ENCODE peak calls at places on chromosome 13, in ten cellular contexts. T, P, C, I, F, A, N, E, V and K are unnamed samples.

GRCh38 chr13:77323858-77324257 is 3.0 kb downstream of the MYCBP2 start:
- DNase-seq in P (no peak), E (no peak), F (no peak), C (no peak), A (no peak), V (no peak), N (no peak), T (no peak), I (no peak), K (no peak)

GRCh38 chr13:106187501-106187900 is 348.0 kb downstream of the EFNB2 start:
- DNase-seq in P (no peak), I (no peak), C (no peak), T (no peak), V (no peak), A (no peak), F (no peak), E (no peak), N (no peak), K (no peak)

GRCh38 chr13:86881390-86881789 is 789.8 kb upstream of the SLITRK5 start:
- DNase-seq in T (no peak), E (no peak), I (no peak), F (no peak), C (no peak), V (no peak), A (no peak), P (no peak), N (no peak), K (no peak)

GRCh38 chr13:36000028-36000427 is 131.2 kb downstream of the DCLK1 start:
- DNase-seq in C (no peak), E (no peak), V (no peak), P (no peak), F (no peak), T (no peak), A (no peak), I (no peak), N (no peak), K (no peak)

GRCh38 chr13:46961719-46962118 is 64.9 kb upstream of the HTR2A start:
- DNase-seq in N (peak), I (no peak), V (no peak), C (no peak), F (no peak), E (no peak), P (no peak), T (no peak), A (no peak), K (no peak)

GRCh38 chr13:94362411-94362909 is 117.0 kb downstream of the DCT start:
- DNase-seq in I (no peak), N (peak), A (peak), T (peak), V (peak), P (peak), C (peak), F (no peak), E (peak), K (no peak)

GRCh38 chr13:90918551-90918950 is 428.9 kb upstream of the MIR17HG start:
- DNase-seq in V (no peak), F (no peak), T (no peak), C (no peak), E (no peak), I (no peak), N (no peak), P (no peak), A (no peak), K (no peak)

GRCh38 chr13:30943881-30944280 is 11.4 kb downstream of the TEX26 start:
- DNase-seq in F (no peak), T (no peak), E (no peak), V (no peak), N (no peak), A (no peak), C (no peak), I (no peak), P (no peak), K (no peak)

GRCh38 chr13:46304546-46304945 is 82.5 kb downstream of the RUBCNL start:
- DNase-seq in I (no peak), N (no peak), P (no peak), F (no peak), C (no peak), E (no peak), T (no peak), A (no peak), V (no peak), K (no peak)

GRCh38 chr13:66210677-66211076 is 1019.5 kb downstream of the PCDH9 start:
- DNase-seq in N (no peak), P (no peak), A (no peak), E (no peak), C (no peak), I (no peak), F (no peak), T (no peak), V (no peak), K (no peak)

GRCh38 chr13:42119091-42119490 is 70.6 kb downstream of the DGKH start:
- DNase-seq in N (no peak), F (no peak), V (no peak), P (no peak), C (no peak), E (no peak), I (no peak), T (no peak), A (no peak), K (no peak)

GRCh38 chr13:90365130-90365529 is 982.4 kb upstream of the MIR17HG start:
- DNase-seq in T (no peak), I (no peak), C (no peak), E (no peak), F (no peak), A (no peak), N (no peak), P (no peak), V (no peak), K (no peak)

GRCh38 chr13:33250594-33250993 is 35.0 kb downstream of the STARD13 start:
- DNase-seq in N (no peak), A (no peak), I (no peak), P (no peak), F (no peak), T (no peak), V (no peak), C (no peak), E (no peak), K (no peak)

DNA sequence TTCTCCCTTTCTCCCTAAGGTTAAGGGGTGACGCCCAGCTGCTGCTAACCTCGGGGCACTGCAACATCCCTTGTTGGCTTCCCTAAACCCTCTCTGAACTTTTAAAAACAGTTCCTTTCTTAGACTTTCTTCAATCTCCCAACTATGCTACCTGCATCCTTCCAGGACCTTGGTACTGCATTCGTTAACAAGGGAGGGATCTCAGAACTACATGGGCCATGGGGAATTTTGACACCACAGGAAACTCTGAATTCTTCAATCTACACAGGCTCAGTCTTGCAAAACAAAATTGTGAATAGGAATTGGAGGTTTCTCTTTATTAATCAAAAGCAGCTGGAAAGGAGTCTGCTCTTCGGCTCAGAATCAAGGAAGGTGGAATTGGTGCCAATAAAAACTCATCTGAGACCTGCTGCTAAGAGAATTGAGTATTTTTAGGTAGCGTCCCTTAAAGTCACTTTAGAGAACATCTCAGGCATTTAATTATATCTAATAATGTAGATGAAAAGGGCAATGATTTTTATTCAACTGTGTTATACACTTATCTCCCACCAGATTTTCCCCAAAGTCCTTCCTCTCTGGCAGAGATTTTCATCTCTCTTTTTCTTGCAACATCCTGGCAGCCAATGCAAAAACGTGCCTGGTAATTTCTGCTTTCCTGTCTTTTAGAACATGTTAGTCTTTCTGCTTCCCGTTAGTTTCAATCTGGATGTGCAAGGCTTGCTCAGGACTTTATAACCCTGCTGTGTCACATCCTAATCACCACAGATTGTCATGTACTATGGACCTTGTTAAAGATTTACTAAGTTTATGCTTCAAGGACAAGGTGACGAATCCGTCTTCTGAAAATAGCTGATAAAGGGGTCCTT is 69.1 kb upstream of the SLC15A1 start:
- DNase-seq in E (peak), A (peak), I (no peak), T (no peak), C (no peak), N (no peak), F (no peak), P (no peak), V (no peak), K (no peak)
- H3K27ac ChIP-seq in E (peak), A (peak), I (no peak), T (no peak), C (peak), N (no peak), F (no peak), P (no peak), V (no peak), K (peak)

DNA sequence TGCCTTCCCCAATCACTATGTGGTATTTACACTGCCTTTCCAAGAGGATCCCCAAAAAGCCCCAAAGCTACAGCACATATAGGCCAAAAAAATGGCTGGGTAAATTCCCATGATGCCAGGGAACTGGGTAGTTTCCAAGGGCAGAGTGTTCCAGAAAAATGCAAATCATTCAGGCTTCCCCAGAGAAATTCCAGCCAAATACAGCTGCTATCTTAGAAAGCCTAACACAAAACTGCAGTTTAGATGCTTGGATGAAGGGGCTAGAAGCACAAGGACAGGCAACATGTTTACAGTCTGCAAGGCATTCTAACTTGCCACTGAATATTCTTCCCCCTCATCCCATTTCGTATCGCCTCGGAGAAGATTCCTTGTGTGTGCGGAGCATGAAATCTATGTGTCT is 6.2 kb downstream of the FOXO1 start:
- DNase-seq in P (no peak), C (no peak), A (no peak), F (no peak), I (no peak), N (no peak), T (no peak), E (no peak), V (no peak), K (no peak)
- H3K27ac ChIP-seq in P (no peak), C (peak), A (no peak), F (peak), I (peak), N (peak), T (peak), E (peak), V (no peak), K (no peak)

GRCh38 chr13:102555914-102556553 is 40.8 kb upstream of the TPP2 start:
- DNase-seq in I (no peak), N (no peak), E (no peak), P (peak), C (no peak), A (no peak), T (no peak), V (no peak), F (no peak), K (no peak)
- H3K27ac ChIP-seq in I (no peak), N (no peak), E (no peak), P (no peak), C (no peak), A (no peak), T (no peak), V (no peak), F (no peak), K (no peak)

GRCh38 chr13:101590479-101590878 is 138.0 kb downstream of the ITGBL1 start:
- DNase-seq in F (no peak), I (no peak), V (no peak), E (no peak), N (no peak), C (no peak), T (no peak), A (no peak), P (no peak), K (no peak)
- H3K27ac ChIP-seq in F (no peak), I (no peak), V (no peak), E (no peak), N (no peak), C (no peak), T (no peak), A (no peak), P (no peak), K (no peak)

GRCh38 chr13:24353736-24354135 is 44.4 kb downstream of the C1QTNF9 start:
- DNase-seq in C (no peak), E (no peak), P (no peak), T (no peak), F (no peak), N (no peak), V (no peak), I (no peak), A (no peak), K (no peak)

GRCh38 chr13:24351423-24351822 is 42.0 kb downstream of the C1QTNF9 start:
- DNase-seq in E (no peak), N (no peak), C (no peak), P (no peak), T (no peak), V (no peak), I (no peak), F (no peak), A (no peak), K (no peak)

GRCh38 chr13:24348797-24349515 is 39.6 kb downstream of the C1QTNF9 start:
- DNase-seq in T (no peak), E (no peak), F (no peak), A (peak), I (no peak), V (no peak), N (no peak), P (no peak), C (no peak), K (no peak)

GRCh38 chr13:24348385-24348784 is 39.0 kb downstream of the C1QTNF9 start:
- DNase-seq in V (no peak), I (no peak), E (no peak), T (no peak), N (no peak), A (no peak), F (no peak), P (no peak), C (no peak), K (no peak)
- H3K27ac ChIP-seq in V (no peak), I (no peak), E (no peak), T (no peak), N (no peak), A (peak), F (no peak), P (no peak), C (no peak), K (no peak)

DNA sequence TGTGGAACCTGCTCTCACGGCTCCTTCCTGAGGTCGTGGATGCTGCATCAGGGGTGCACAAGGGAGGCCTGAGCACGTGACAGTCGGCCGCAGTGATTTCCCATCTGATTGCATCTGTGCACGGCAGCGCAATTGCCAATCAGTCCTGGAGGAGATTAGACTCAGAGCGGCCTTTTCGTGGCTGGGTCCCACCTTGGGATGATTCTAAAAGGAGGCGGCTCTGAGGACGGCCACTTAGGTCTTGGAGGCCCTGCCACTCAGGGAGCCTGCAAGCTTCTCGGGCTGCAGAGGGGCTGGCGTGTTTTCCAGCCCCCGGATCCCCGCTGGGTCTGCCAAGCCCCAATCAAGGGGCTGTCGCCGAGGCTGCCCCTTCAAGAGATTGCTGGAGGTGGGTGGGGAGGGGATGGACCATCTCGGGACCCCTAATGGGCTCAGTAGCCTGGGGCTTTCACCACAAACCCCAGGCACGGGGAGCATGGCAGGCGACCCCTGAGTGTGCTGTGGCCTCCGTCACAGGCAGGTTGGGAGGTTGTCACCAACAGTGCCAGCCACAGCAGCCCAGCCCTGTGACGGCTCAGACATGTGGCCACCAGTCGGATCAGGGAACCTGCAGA is 51.6 kb downstream of the SOX1 start:
- DNase-seq in I (no peak), A (no peak), F (peak), C (no peak), N (no peak), V (no peak), E (no peak), T (no peak), P (no peak), K (no peak)
- H3K27ac ChIP-seq in I (no peak), A (no peak), F (no peak), C (no peak), N (no peak), V (no peak), E (no peak), T (no peak), P (no peak), K (no peak)

DNA sequence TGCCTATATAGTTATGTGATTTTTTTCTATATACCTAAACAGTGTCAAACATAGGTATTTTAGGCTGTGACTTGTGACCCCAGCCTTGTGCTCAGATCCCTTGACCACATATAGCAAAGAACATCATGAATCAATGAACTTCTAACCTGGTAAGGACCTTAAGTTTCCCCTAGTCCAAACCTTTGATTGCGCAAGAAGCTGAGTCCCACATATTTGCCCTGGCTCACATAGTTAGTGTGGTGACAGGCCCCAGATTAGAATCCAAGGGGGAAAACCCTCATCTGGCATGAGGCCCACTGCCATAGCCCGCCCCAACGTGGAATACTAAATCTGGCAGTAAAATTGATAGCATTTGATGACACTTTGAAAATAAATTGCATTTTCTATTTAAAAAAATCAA is 171.8 kb downstream of the MZT1 start:
- DNase-seq in F (no peak), A (no peak), P (no peak), I (no peak), E (no peak), C (no peak), V (no peak), N (no peak), T (no peak), K (no peak)
- H3K27ac ChIP-seq in F (no peak), A (no peak), P (no peak), I (no peak), E (no peak), C (no peak), V (no peak), N (no peak), T (no peak), K (no peak)

DNA sequence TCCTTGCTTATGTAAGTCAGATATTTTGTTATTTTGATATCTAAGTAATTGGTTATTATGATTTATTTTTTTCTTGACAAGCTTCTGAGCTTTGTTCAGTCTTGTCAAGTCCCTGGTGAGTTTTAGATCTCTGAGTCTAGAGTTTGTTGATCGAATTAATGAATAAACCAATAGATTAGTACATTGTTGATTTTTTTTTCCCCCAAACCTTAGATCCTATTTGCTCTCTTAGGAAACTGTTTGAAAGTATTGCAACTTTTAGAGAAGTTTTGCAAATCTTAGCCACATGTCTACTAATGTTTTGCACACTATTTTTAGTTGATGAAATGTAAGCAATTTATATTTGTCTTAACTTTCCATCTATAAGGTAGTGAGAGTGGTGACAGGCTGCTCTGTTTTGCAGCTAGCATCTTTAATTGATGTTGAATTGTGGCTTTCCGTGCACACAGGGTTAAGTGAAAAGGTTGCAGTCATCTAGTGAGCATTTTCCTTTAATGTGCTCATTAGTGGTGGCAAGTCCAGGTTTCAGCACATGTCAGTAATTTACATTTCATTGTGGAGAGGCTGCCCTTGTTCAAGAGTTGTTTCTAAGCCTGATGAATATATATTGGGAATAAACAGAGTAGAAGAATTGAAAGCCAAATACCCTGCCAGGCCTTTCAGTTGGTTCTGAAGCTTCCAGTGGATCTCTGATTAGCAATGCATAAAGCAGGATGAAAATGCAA is 86.3 kb downstream of the PCCA start:
- DNase-seq in N (no peak), V (no peak), I (no peak), E (no peak), A (no peak), T (no peak), F (no peak), P (no peak), C (no peak), K (no peak)
- H3K27ac ChIP-seq in N (no peak), V (no peak), I (no peak), E (no peak), A (no peak), T (no peak), F (no peak), P (peak), C (no peak), K (no peak)